ENCODE peak calls at places on chromosomes 11 and 22, in seven cellular contexts. T is pancreas, B is PC-3, N is psoas muscle, D is lower lobe of right lung, I is small intestine, G is AG04450. L is an unnamed sample.

GRCh38 chr11:120551191-120551590 is 39.6 kb downstream of the GRIK4 start:
- DNase-seq in T (no peak), B (no peak), N (no peak), D (no peak), I (no peak), G (no peak), L (no peak)

GRCh38 chr11:44595964-44596381 is 30.5 kb downstream of the CD82 start:
- DNase-seq in T (no peak), B (no peak), N (peak), D (no peak), I (no peak), G (no peak), L (peak)

GRCh38 chr11:32172771-32173170 is 81.9 kb downstream of the RCN1 start:
- DNase-seq in T (no peak), B (no peak), N (no peak), D (no peak), I (no peak), G (no peak), L (no peak)

GRCh38 chr11:134663506-134664313 is 251.7 kb upstream of the B3GAT1 start:
- DNase-seq in T (no peak), B (no peak), N (no peak), D (no peak), I (no peak), G (no peak), L (no peak)

GRCh38 chr11:4203603-4204360 is 109.2 kb downstream of the RRM1 start:
- DNase-seq in T (no peak), B (no peak), N (no peak), D (no peak), I (no peak), G (no peak), L (no peak)

GRCh38 chr11:102974552-102975280 is 19.2 kb upstream of the MMP13 start:
- DNase-seq in T (no peak), B (peak), N (no peak), D (no peak), I (peak), G (no peak), L (no peak)

GRCh38 chr11:36724742-36725387 is 126.8 kb upstream of the RAG2 start:
- DNase-seq in T (no peak), B (no peak), N (no peak), D (no peak), I (no peak), G (no peak), L (no peak)

GRCh38 chr11:117986981-117987495 is 844 bp downstream of the IL10RA start:
- DNase-seq in T (no peak), B (peak), N (no peak), D (no peak), I (peak), G (no peak), L (no peak)

GRCh38 chr11:1852885-1853284 is at the start of gene LSP1:
- DNase-seq in T (peak), B (no peak), N (no peak), D (peak), I (peak), G (no peak), L (no peak)

GRCh38 chr11:21411114-21411513 is 741.7 kb downstream of the NELL1 start:
- DNase-seq in T (no peak), B (no peak), N (no peak), D (no peak), I (no peak), G (no peak), L (no peak)

GRCh38 chr11:83000381-83000780 is 71.3 kb downstream of the RAB30 start:
- DNase-seq in T (no peak), B (no peak), N (no peak), D (no peak), I (no peak), G (no peak), L (no peak)

GRCh38 chr11:94219771-94220170 is 84.6 kb upstream of the IZUMO1R start:
- DNase-seq in T (no peak), B (peak), N (no peak), D (no peak), I (no peak), G (no peak), L (no peak)

GRCh38 chr22:30918761-30919160 is 49.8 kb downstream of the MORC2 start:
- DNase-seq in T (no peak), B (no peak), N (no peak), D (no peak), I (no peak), G (no peak), L (no peak)

GRCh38 chr11:8266246-8267241 is 2.9 kb upstream of the LMO1 start:
- DNase-seq in T (no peak), B (no peak), N (no peak), D (no peak), I (no peak), G (no peak), L (no peak)

GRCh38 chr11:2535673-2536439 is 91.0 kb downstream of the KCNQ1 start:
- DNase-seq in T (peak), B (no peak), N (peak), D (peak), I (no peak), G (no peak), L (no peak)

GRCh38 chr22:26474687-26475086 is 8.9 kb downstream of the HPS4 start:
- DNase-seq in T (no peak), B (peak), N (no peak), D (no peak), I (no peak), G (no peak), L (no peak)

GRCh38 chr11:86594746-86595145 is 77.7 kb downstream of the ME3 start:
- DNase-seq in T (no peak), B (peak), N (no peak), D (no peak), I (no peak), G (no peak), L (no peak)

GRCh38 chr11:66124564-66124963 is 54.5 kb downstream of the PACS1 start:
- DNase-seq in T (no peak), B (peak), N (no peak), D (no peak), I (no peak), G (no peak), L (no peak)

GRCh38 chr11:130452941-130453340 is 4.5 kb downstream of the ADAMTS15 start:
- DNase-seq in T (no peak), B (no peak), N (no peak), D (no peak), I (no peak), G (no peak), L (no peak)

GRCh38 chr22:19120829-19121630 is 1.2 kb downstream of the DGCR2 start:
- DNase-seq in T (peak), B (peak), N (no peak), D (peak), I (peak), G (no peak), L (no peak)

GRCh38 chr11:103863497-103863896 is 172.9 kb upstream of the DDI1 start:
- DNase-seq in T (no peak), B (no peak), N (no peak), D (no peak), I (no peak), G (peak), L (no peak)

GRCh38 chr22:21567456-21568206 is at the start of gene UBE2L3:
- DNase-seq in T (peak), B (peak), N (peak), D (peak), I (peak), G (peak), L (peak)

GRCh38 chr11:44652901-44653644 is 73.7 kb upstream of the TSPAN18 start:
- DNase-seq in T (no peak), B (no peak), N (no peak), D (no peak), I (no peak), G (no peak), L (no peak)

GRCh38 chr22:35149149-35149548 is 83.2 kb downstream of the ISX start:
- DNase-seq in T (no peak), B (no peak), N (no peak), D (no peak), I (no peak), G (no peak), L (no peak)

GRCh38 chr22:27212617-27213177 is 555.3 kb downstream of the MIAT start:
- DNase-seq in T (no peak), B (no peak), N (peak), D (no peak), I (peak), G (peak), L (no peak)

GRCh38 chr11:115911656-115912055 is 407.4 kb upstream of the CADM1 start:
- DNase-seq in T (no peak), B (no peak), N (no peak), D (no peak), I (peak), G (no peak), L (no peak)

GRCh38 chr11:122690801-122691649 is 35.5 kb downstream of the UBASH3B start:
- DNase-seq in T (no peak), B (no peak), N (no peak), D (no peak), I (peak), G (no peak), L (no peak)
- H3K27ac ChIP-seq in T (no peak), B (no peak), N (peak), D (peak), I (peak), G (peak), L (no peak)

GRCh38 chr11:107853070-107853469 is 5.5 kb downstream of the SLC35F2 start:
- DNase-seq in T (no peak), B (no peak), N (no peak), D (no peak), I (peak), G (no peak), L (no peak)

GRCh38 chr11:107844041-107844440 is 14.5 kb downstream of the SLC35F2 start:
- DNase-seq in T (no peak), B (peak), N (no peak), D (no peak), I (no peak), G (no peak), L (no peak)

GRCh38 chr11:107851704-107852315 is 6.8 kb downstream of the SLC35F2 start:
- DNase-seq in T (no peak), B (no peak), N (no peak), D (no peak), I (peak), G (no peak), L (no peak)

GRCh38 chr11:107849791-107850190 is 8.8 kb downstream of the SLC35F2 start:
- DNase-seq in T (no peak), B (peak), N (no peak), D (no peak), I (no peak), G (no peak), L (no peak)

GRCh38 chr11:107848345-107848744 is 10.2 kb downstream of the SLC35F2 start:
- DNase-seq in T (no peak), B (no peak), N (no peak), D (no peak), I (no peak), G (no peak), L (no peak)
- H3K27ac ChIP-seq in T (no peak), B (no peak), N (no peak), D (no peak), I (no peak), G (no peak), L (no peak)

DNA sequence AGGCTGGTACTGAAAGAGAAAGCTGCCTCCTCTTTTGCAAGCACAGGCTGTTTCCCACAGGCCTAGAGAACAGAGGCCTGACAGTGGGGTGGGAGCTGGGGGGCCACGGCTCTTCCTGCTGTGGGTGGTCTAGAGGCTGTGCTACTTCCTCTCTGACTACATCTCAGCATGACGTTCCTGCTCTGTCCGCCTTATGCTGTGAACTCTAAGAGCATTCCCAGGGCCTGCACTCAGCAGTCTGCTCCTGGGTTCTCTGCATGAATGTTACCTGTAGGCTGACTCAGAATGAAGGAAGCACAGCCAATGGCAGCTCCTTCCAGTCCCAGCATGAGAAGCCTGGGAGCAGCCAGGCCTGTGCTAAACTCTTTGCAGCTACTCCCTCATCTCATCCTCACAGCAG is 534.3 kb downstream of the NTM start:
- DNase-seq in T (no peak), B (no peak), N (no peak), D (no peak), I (no peak), G (no peak), L (no peak)
- H3K27ac ChIP-seq in T (no peak), B (no peak), N (no peak), D (no peak), I (no peak), G (no peak), L (no peak)

DNA sequence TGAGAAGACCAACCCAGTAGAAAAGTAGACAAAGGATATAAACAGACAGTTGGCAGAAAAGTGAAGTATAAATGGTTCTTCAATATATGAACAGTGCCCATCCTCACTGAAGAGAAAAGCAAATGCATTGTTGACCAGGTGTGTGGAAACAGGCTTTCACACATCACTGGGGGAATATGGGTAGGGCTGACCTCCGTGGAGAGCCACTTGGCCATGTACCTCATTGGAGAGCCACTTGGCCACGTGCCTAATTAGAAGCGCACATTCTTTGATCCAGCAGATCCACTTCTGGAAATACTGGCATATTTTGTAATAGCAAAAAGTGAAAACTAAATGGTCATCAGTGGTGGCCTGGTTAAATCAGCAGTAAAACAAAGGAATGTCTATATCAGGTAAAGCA is 43.2 kb downstream of the PPP6R3 start:
- DNase-seq in T (no peak), B (no peak), N (no peak), D (peak), I (no peak), G (no peak), L (no peak)
- H3K27ac ChIP-seq in T (no peak), B (no peak), N (peak), D (peak), I (peak), G (no peak), L (no peak)

GRCh38 chr11:17384002-17384511 is 4.4 kb downstream of the KCNJ11 start:
- DNase-seq in T (no peak), B (peak), N (peak), D (peak), I (peak), G (peak), L (peak)
- H3K27ac ChIP-seq in T (no peak), B (no peak), N (peak), D (no peak), I (no peak), G (no peak), L (no peak)

DNA sequence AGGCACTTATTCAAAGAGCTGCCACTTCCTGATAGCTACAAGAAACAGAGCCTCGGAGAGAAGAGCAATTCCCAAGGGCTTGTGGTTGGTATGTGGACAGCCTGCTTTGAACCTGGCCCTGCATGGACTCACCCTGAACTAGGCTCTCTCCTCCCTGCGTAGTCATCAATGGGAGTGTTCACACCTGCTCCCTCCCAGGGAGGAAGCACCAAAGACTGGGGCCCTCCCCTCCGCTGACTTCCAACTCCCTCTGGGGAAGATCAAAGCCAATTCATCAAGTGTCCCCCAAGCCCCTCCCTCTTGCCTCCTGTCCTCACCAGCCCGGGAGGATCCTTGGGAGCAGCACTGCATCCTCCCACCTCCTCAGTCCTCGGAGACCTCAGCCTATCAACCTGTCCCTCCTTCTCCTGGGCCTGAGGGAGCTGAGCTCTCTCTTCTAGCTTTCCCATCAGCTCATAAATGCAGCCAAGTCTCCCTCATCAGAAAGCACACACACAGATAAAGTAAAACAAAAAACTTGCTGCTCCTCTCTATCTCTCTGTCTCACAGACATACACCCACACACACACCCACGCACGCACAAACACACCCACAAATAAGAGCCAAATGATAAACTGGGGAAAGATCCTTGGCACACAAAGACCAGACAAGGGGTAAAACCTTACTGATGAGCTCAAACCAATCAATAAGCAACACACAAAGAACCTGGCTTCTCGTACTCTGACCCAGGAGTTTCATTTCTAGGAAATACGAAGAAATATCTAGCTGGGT is 3.3 kb downstream of the A4GALT start:
- DNase-seq in T (no peak), B (no peak), N (no peak), D (no peak), I (peak), G (no peak), L (no peak)
- H3K27ac ChIP-seq in T (no peak), B (no peak), N (no peak), D (no peak), I (no peak), G (no peak), L (no peak)

GRCh38 chr11:123173040-123173855 is 21.8 kb downstream of the CLMP start:
- DNase-seq in T (no peak), B (peak), N (no peak), D (no peak), I (no peak), G (peak), L (no peak)
- H3K27ac ChIP-seq in T (no peak), B (peak), N (no peak), D (no peak), I (peak), G (peak), L (no peak)

GRCh38 chr22:46150615-46151423 is 493 bp downstream of the PPARA start:
- DNase-seq in T (peak), B (no peak), N (peak), D (peak), I (peak), G (no peak), L (no peak)
- H3K27ac ChIP-seq in T (peak), B (no peak), N (peak), D (peak), I (peak), G (no peak), L (peak)

DNA sequence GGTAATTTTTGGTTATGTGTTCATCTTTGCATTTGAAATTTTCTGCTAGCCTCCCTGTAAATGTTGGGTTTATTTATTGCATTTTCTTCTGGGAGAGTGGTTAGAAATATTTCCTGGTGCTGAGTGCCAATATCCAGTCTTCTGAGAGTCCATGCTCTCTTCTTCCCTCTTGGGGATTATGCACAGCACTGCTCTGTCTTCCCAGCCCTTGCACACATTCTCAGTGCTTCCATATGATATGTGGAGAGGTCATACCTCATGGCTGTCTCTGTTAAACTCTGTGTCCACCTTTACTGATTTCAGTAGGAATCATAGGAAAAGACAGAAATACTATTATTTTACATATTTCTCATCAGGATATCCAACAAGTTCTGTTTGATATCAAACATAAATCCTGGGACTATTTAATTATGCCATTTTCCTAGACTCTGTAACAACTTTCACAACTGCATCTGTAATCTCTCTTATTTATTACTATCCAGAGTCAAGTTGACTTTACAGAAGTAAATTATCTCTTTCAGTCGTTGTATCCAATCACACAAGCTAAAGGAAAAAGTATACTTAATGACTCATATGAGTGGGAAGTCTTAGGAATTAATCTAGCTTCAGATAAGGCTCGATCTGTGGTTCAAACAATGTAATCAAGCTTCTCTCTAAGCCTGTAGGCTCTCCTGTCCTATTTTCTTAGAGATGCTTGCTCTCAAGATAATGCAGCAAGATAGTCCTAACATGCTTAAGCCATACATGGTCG is 2.7 kb upstream of the NXPE1 start:
- DNase-seq in T (no peak), B (peak), N (no peak), D (no peak), I (peak), G (no peak), L (no peak)
- H3K27ac ChIP-seq in T (no peak), B (peak), N (no peak), D (no peak), I (no peak), G (no peak), L (no peak)

L was measured in substantia nigra.